ENCODE peak calls at places on chromosomes 16 and 17, in nine cellular contexts. E is right lobe of liver, Y is breast epithelium, F is IMR-90, R is K562, P is stomach, Q is heart left ventricle, S is testis, Z is lower leg skin. K is an unnamed sample.

GRCh38 chr17:50198026-50198669 is 3.3 kb downstream of the COL1A1 start:
- DNase-seq in Y (peak), E (peak), Q (peak), F (peak), R (peak), Z (no peak), S (peak), P (peak), K (peak)

GRCh38 chr16:70437582-70438324 is 1.1 kb downstream of the ST3GAL2 start:
- DNase-seq in F (peak), Q (no peak), E (no peak), R (peak), P (no peak), S (no peak), Z (no peak), Y (no peak), K (no peak)

GRCh38 chr16:72836181-72836580 is 211.7 kb downstream of the ZFHX3 start:
- DNase-seq in F (no peak), Y (no peak), R (no peak), Q (no peak), E (peak), P (no peak), Z (no peak), S (no peak), K (no peak)

GRCh38 chr17:56351675-56352074 is 198.4 kb downstream of the ANKFN1 start:
- DNase-seq in P (no peak), R (no peak), Y (no peak), S (no peak), Z (no peak), F (no peak), Q (no peak), E (no peak), K (no peak)

GRCh38 chr17:55463600-55463999 is 42.0 kb upstream of the MMD start:
- DNase-seq in Q (no peak), P (no peak), Y (no peak), R (no peak), E (no peak), S (no peak), F (no peak), Z (no peak), K (no peak)

GRCh38 chr16:50887500-50887899 is 145.6 kb downstream of the CYLD start:
- DNase-seq in Q (no peak), E (no peak), P (no peak), R (no peak), Z (no peak), F (no peak), Y (no peak), S (no peak), K (no peak)

GRCh38 chr16:89334461-89334860 is 117.0 kb downstream of the ZNF778 start:
- DNase-seq in Y (no peak), E (no peak), Q (no peak), R (no peak), S (no peak), F (no peak), P (no peak), Z (no peak), K (no peak)

GRCh38 chr17:79559111-79559887 is 51.6 kb downstream of the RBFOX3 start:
- DNase-seq in Q (no peak), Y (no peak), S (no peak), R (no peak), E (no peak), F (no peak), P (no peak), Z (no peak), K (no peak)

GRCh38 chr16:85611455-85612190 is 1.5 kb upstream of the GSE1 start:
- DNase-seq in S (peak), Y (peak), Z (peak), P (peak), E (peak), Q (peak), R (peak), F (peak), K (peak)

GRCh38 chr17:77190561-77190960 is 49.8 kb downstream of the SEC14L1 start:
- DNase-seq in Z (no peak), Y (no peak), S (no peak), E (no peak), P (no peak), F (no peak), R (no peak), Q (no peak), K (no peak)

GRCh38 chr17:55547027-55547670 is 35.9 kb upstream of the SMIM36 start:
- DNase-seq in Y (no peak), E (no peak), Z (no peak), S (no peak), P (no peak), Q (no peak), R (no peak), F (peak), K (no peak)

GRCh38 chr17:75896360-75897075 is at the start of gene TRIM65:
- DNase-seq in S (peak), Z (peak), R (peak), Q (peak), P (peak), F (peak), E (peak), Y (peak), K (peak)
- TF ChIP-seq POLR2A in S (peak), Z (no peak), R (peak), Q (no peak), P (no peak), F (no peak), E (peak), Y (no peak), K (peak)

GRCh38 chr16:54291107-54291980 is 4.8 kb upstream of the IRX3 start:
- DNase-seq in F (no peak), S (no peak), Y (no peak), Q (no peak), Z (no peak), E (no peak), R (no peak), P (no peak), K (no peak)
- H3K4me3 ChIP-seq in F (no peak), S (no peak), Y (no peak), Q (no peak), Z (no peak), E (no peak), R (no peak), P (no peak), K (no peak)

DNA sequence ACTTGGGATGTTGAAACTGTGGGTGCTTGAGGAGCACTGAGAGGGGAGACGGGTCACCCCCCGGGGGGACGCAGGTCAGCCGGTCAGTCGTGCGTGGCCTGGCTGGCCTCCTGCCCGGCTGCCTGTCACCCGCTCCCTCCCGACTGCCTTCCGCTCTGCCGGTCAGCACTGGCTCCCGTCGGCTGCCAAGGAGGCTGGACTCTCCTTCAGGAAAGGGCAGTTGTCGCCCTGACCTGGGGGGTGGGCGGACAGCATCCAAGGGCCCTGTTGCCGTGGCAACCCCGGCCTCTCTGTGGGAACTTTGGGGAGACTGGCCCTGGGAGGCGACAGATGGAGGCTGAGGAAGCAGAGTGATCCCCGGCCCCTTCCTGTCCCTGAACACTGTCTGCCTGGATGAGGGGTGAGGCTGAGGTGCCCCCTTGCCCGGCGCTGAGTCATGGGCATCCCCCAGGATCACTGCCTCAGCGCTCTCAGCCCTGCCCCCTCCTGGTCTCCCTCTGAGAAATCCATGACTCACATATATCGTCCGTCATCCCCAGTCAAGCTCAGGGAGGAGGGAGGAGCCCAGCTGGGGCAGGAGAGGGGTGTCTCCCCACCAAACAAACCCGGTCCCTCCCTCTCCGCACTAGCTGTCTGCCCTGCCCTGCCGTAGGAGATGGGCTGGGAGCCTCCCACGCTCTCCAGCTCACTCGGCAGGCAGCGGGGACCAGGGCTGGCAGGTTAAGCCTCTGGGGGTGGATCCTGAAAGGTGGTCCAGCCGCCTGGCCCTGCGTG is at the start of gene ADGRG1:
- DNase-seq in E (no peak), F (peak), Q (peak), S (peak), Z (peak), R (peak), Y (peak), P (peak), K (peak)
- TF ChIP-seq CTCF in E (no peak), F (peak), Q (no peak), S (no peak), Z (no peak), R (peak), Y (no peak), P (no peak), K (no peak)

GRCh38 chr17:64016248-64016784 is 4.1 kb downstream of the ICAM2 start:
- DNase-seq in Y (no peak), S (peak), F (no peak), Q (no peak), Z (peak), P (no peak), E (peak), R (peak), K (no peak)
- TF ChIP-seq POLR2A in Y (no peak), S (no peak), F (no peak), Q (no peak), Z (no peak), P (no peak), E (no peak), R (no peak), K (no peak)

GRCh38 chr17:63444457-63444856 is 1.6 kb downstream of the CYB561 start:
- DNase-seq in S (no peak), F (no peak), Q (no peak), Z (no peak), P (no peak), R (no peak), E (no peak), Y (no peak), K (no peak)
- H3K4me3 ChIP-seq in S (no peak), F (no peak), Q (no peak), Z (no peak), P (peak), R (no peak), E (no peak), Y (no peak), K (no peak)

GRCh38 chr16:75265911-75266701 is 14.7 kb upstream of the BCAR1 start:
- DNase-seq in E (peak), F (peak), Z (peak), S (peak), R (peak), Q (peak), P (peak), Y (no peak), K (peak)
- TF ChIP-seq CTCF in E (no peak), F (peak), Z (no peak), S (no peak), R (peak), Q (no peak), P (no peak), Y (no peak), K (no peak)

DNA sequence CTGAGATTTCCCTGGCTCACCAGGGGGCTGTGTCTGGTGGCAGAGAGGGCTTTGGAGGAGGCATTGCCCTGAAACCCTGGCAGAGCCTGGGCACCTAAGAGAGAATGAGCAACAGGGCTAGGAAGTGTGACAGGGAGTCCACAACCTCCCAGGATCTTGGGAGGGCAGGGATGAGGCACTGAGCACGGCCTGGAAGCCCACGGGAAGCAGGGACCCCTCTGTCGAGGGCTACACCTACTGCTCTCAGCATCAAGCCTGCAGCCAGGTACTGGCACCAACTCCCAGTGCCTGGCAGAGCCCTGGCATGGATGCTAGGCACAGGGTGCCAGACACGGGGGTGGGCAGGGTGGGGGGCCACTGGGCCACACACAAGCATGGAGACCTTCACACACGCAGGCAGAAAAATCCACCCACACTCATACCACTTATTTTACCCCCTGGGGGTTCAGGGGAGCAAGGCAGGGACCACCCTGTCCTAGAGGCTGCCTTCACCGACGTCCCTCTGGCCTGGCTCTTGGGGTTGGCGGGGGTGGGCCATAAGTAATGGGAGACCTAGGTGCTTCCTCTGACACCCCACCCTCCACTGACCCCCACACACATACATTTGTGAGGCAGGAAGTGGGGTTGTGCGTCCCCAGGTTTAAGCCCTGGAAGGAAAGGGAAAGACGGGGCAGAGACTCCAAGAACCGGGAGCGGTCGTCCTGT is 970 bp upstream of the HSD11B2 start:
- DNase-seq in Z (no peak), Q (no peak), S (no peak), F (no peak), P (no peak), Y (no peak), E (no peak), R (no peak), K (no peak)
- TF ChIP-seq POLR2A in Z (no peak), Q (no peak), S (no peak), F (no peak), P (no peak), Y (no peak), E (no peak), R (no peak), K (no peak)

DNA sequence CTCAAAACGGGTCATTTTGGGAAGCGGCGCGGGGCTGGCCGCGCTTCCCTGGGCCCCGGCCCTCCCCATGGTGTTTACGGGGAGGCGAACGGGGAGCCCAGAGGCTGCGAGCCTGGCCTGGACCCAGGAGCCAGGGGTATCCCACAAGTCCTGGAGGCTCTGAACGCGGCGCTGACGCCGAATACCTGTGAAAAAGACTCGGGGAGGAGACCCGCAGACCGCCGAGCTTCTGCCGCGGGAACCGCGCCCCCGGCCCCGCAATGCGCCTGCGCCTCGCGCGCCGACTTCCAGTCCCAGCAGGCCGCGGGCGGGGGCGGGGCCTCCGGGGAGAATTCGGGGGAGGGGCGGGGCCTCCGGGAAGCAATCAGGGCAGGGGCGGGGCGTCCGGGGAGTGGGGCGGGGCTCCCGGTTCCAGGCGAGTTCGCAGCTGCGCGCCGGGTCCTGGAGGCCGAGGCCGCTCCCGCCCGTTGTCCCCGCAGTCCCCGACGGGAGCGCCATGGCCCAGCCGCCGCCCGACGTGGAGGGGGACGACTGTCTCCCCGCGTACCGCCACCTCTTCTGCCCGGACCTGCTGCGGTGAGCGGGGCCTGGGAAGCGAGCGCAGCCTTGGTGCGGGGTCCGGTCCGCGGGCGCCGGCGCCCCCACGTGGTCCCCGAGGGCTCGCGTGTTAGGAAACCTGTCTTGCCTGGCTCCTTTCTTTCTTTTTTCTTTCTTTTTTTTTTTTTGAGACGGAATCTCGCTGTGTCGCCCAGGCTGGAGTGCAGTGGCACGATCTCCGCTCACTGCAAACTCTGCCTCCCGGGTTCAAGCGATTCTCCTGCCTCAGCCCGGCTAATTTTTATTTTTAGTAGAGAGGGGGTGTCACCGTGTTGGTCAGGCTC is at the start of gene DECR2:
- DNase-seq in S (peak), E (peak), F (peak), Z (peak), R (peak), P (peak), Q (peak), Y (peak), K (peak)
- H3K4me3 ChIP-seq in S (peak), E (peak), F (peak), Z (peak), R (peak), P (peak), Q (peak), Y (peak), K (peak)

K was measured in thyroid gland.